ENCODE peak calls at places on chromosomes 7 and 10, in four cellular contexts. V is H1, H is HepG2, G is HCT116. O is an unnamed sample.

GRCh38 chr10:44704616-44705015 is 206.5 kb upstream of the TMEM72 start:
- DNase-seq in H (no peak), G (no peak), V (no peak), O (no peak)

GRCh38 chr10:89556590-89556989 is 21.2 kb upstream of the SLC16A12 start:
- DNase-seq in H (no peak), G (no peak), V (no peak), O (no peak)

GRCh38 chr7:69953319-69954067 is 355.2 kb downstream of the AUTS2 start:
- DNase-seq in H (no peak), V (no peak), G (no peak), O (no peak)

GRCh38 chr10:11794566-11794965 is 28.6 kb upstream of the PROSER2 start:
- DNase-seq in G (no peak), H (peak), V (no peak), O (no peak)

GRCh38 chr10:70662362-70663220 is 9.7 kb upstream of the ADAMTS14 start:
- DNase-seq in H (no peak), G (no peak), V (no peak), O (peak)

GRCh38 chr7:149321978-149322541 is 60.1 kb downstream of the ZNF783 start:
- DNase-seq in V (no peak), H (no peak), G (no peak), O (no peak)

GRCh38 chr10:91707236-91707635 is 74.4 kb upstream of the PPP1R3C start:
- DNase-seq in V (no peak), H (no peak), G (no peak), O (no peak)

GRCh38 chr7:140031364-140031763 is 31.4 kb downstream of the PARP12 start:
- DNase-seq in V (no peak), G (no peak), H (no peak), O (no peak)

GRCh38 chr7:92044148-92044547 is 90.1 kb downstream of the CYP51A1 start:
- DNase-seq in G (no peak), H (no peak), V (no peak), O (no peak)

GRCh38 chr10:96718304-96718990 is 1.9 kb downstream of the PIK3AP1 start:
- DNase-seq in V (no peak), H (no peak), G (no peak), O (no peak)

GRCh38 chr10:69276503-69276902 is 1.8 kb upstream of the HK1 start:
- DNase-seq in G (no peak), V (no peak), H (no peak), O (no peak)

GRCh38 chr7:157431951-157432540 is 95.2 kb downstream of the DNAJB6 start:
- DNase-seq in H (no peak), V (no peak), G (no peak), O (no peak)

DNA sequence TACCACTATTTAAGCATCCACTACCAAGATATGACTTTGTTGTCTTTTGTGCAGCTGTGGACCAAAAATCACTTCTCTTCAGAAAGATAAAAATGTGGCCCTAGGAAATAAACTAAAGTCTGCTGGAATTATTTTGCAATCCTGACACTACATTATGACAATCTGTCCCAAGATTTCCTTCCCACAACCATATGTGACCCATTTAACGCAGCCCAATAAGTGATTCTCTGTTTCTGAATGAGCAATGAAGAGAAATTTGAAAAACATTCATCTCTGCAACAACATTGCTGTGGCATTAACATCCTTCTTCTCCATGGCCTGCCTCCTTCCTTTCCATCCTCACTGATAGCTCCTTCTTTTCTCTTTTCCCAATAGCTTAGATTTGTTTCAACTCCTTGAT is 212.0 kb downstream of the TSPAN12 start:
- DNase-seq in G (no peak), V (no peak), H (no peak), O (no peak)
- TF ChIP-seq SIN3A in G (no peak), V (no peak), H (no peak), O (no peak)

GRCh38 chr7:125412890-125413665 is 483.5 kb upstream of the POT1 start:
- DNase-seq in G (no peak), V (no peak), H (no peak), O (no peak)
- TF ChIP-seq SIN3A in G (no peak), V (no peak), H (no peak), O (no peak)

GRCh38 chr7:6652446-6653011 is 15.4 kb downstream of the ZNF316 start:
- DNase-seq in H (no peak), V (no peak), G (no peak), O (no peak)

GRCh38 chr7:6650086-6650485 is 13.0 kb downstream of the ZNF316 start:
- DNase-seq in H (no peak), V (no peak), G (no peak), O (peak)

GRCh38 chr7:6650521-6651011 is 13.4 kb downstream of the ZNF316 start:
- DNase-seq in H (no peak), V (no peak), G (no peak), O (no peak)

GRCh38 chr7:6653101-6653995 is 16.2 kb downstream of the ZNF316 start:
- DNase-seq in H (no peak), G (no peak), V (no peak), O (peak)

DNA sequence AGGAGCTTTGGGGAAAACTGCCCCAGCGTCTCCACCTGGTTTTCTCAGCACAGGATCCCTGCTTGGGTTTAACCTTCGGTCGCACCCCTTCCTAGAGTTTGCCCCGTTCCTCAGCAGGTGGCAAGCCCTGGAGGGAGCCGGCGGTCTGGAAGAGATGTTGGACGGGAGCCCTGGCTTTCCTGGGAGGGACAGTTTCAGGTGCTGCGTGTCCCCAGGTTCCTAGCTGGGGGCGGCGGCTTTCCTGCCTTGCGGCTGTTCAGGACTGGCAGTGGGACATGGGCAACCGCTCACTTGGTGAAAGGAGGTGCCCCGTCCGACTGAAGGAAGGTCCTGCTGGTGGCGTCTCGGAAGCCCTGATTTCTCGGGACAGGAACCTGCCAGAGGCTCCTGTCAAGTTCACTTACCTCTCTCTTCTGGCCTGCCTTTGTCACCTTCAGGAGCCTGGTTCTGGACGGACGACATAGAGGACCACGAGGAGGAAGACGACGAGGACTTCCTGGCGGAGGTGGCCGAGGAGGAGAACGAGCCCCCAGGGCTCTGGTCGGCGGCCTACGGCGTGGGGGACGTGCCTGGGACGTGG is 14.8 kb downstream of the ZNF316 start:
- DNase-seq in H (no peak), V (no peak), G (no peak), O (peak)
- TF ChIP-seq SIN3A in H (no peak), V (no peak), G (no peak), O (no peak)

GRCh38 chr7:23449941-23450340 is 20.4 kb downstream of the IGF2BP3 start:
- DNase-seq in G (no peak), V (no peak), H (no peak), O (no peak)
- TF ChIP-seq SIN3A in G (no peak), V (no peak), H (no peak), O (no peak)